ENCODE peak calls at places on chromosomes 16 and 17, in five cellular contexts. One of them, this sample, is unnamed.
A peak's percentile ranks its signal among the peaks of the same experiment; 100 is the strongest.

GRCh38 chr17:77528516-77529327 is 388.0 kb downstream of the SEC14L1 start:
- DNase-seq in LHCN-M2: no peak
- DNase-seq in ELR: no peak
- DNase-seq in naive thymus-derived CD8-positive, alpha-beta T cell: no peak
- DNase-seq in activated CD4-positive, alpha-beta T cell treated with anti-CD3 and anti-CD28 coated beads, Interleukin-2, amount 50 U/mL, for 1 hour: peak; percentile 6
- DNase-seq in this sample: peak; percentile 55

GRCh38 chr16:4487955-4488481 is 11.8 kb downstream of the HMOX2 start:
- DNase-seq in activated CD4-positive, alpha-beta T cell treated with anti-CD3 and anti-CD28 coated beads, Interleukin-2, amount 50 U/mL, for 1 hour: no peak
- DNase-seq in LHCN-M2: peak; percentile 44
- DNase-seq in ELR: peak; percentile 40
- DNase-seq in naive thymus-derived CD8-positive, alpha-beta T cell: no peak
- DNase-seq in this sample: no peak

GRCh38 chr16:49970818-49971431 is 54.1 kb upstream of the CNEP1R1 start:
- DNase-seq in activated CD4-positive, alpha-beta T cell treated with anti-CD3 and anti-CD28 coated beads, Interleukin-2, amount 50 U/mL, for 1 hour: no peak
- DNase-seq in LHCN-M2: no peak
- DNase-seq in ELR: no peak
- DNase-seq in naive thymus-derived CD8-positive, alpha-beta T cell: no peak
- DNase-seq in this sample: no peak

GRCh38 chr17:8025176-8025911 is 13.5 kb upstream of the ALOX15B start:
- DNase-seq in ELR: no peak
- DNase-seq in LHCN-M2: no peak
- DNase-seq in activated CD4-positive, alpha-beta T cell treated with anti-CD3 and anti-CD28 coated beads, Interleukin-2, amount 50 U/mL, for 1 hour: no peak
- DNase-seq in naive thymus-derived CD8-positive, alpha-beta T cell: no peak
- DNase-seq in this sample: no peak

GRCh38 chr16:48911700-48912099 is 301.7 kb upstream of the N4BP1 start:
- DNase-seq in naive thymus-derived CD8-positive, alpha-beta T cell: no peak
- DNase-seq in activated CD4-positive, alpha-beta T cell treated with anti-CD3 and anti-CD28 coated beads, Interleukin-2, amount 50 U/mL, for 1 hour: no peak
- DNase-seq in ELR: peak; percentile 3
- DNase-seq in LHCN-M2: peak; percentile 12
- DNase-seq in this sample: no peak

GRCh38 chr17:79760197-79760906 is 17.6 kb upstream of the CBX2 start:
- DNase-seq in ELR: no peak
- DNase-seq in naive thymus-derived CD8-positive, alpha-beta T cell: no peak
- DNase-seq in activated CD4-positive, alpha-beta T cell treated with anti-CD3 and anti-CD28 coated beads, Interleukin-2, amount 50 U/mL, for 1 hour: no peak
- DNase-seq in LHCN-M2: no peak
- DNase-seq in this sample: no peak

GRCh38 chr16:88938119-88938932 is 38.7 kb downstream of the CBFA2T3 start:
- DNase-seq in ELR: no peak
- DNase-seq in activated CD4-positive, alpha-beta T cell treated with anti-CD3 and anti-CD28 coated beads, Interleukin-2, amount 50 U/mL, for 1 hour: no peak
- DNase-seq in naive thymus-derived CD8-positive, alpha-beta T cell: no peak
- DNase-seq in LHCN-M2: no peak
- DNase-seq in this sample: no peak

GRCh38 chr17:75983501-75984181 is 4.6 kb downstream of the TEN1 start:
- DNase-seq in ELR: no peak
- DNase-seq in activated CD4-positive, alpha-beta T cell treated with anti-CD3 and anti-CD28 coated beads, Interleukin-2, amount 50 U/mL, for 1 hour: no peak
- DNase-seq in naive thymus-derived CD8-positive, alpha-beta T cell: no peak
- DNase-seq in LHCN-M2: no peak
- DNase-seq in this sample: no peak